ENCODE peak calls at places on chromosomes 1 and 21, in six cellular contexts. E is uterus; I is activated T-cell treated with anti-CD3 and anti-CD28 coated beads, Interleukin-2, amount 50 U/mL, for 24 hours; J is foreskin fibroblast; K is body of pancreas; A is right cardiac atrium. T is an unnamed sample.

GRCh38 chr1:160624464-160624863 is 22.4 kb downstream of the SLAMF1 start:
- DNase-seq in E (no peak), I (no peak), J (no peak), K (no peak), A (no peak), T (no peak)

GRCh38 chr1:157101196-157101595 is 1.6 kb upstream of the ETV3L start:
- DNase-seq in E (no peak), I (no peak), J (no peak), K (no peak), A (no peak), T (no peak)

GRCh38 chr1:234230414-234230862 is 142.8 kb upstream of the COA6 start:
- DNase-seq in E (no peak), I (no peak), J (no peak), K (peak), A (no peak), T (no peak)

GRCh38 chr1:58409826-58410225 is 136.7 kb downstream of the OMA1 start:
- DNase-seq in E (peak), I (no peak), J (peak), K (no peak), A (no peak), T (no peak)

GRCh38 chr1:116334015-116334547 is 39.0 kb upstream of the ATP1A1 start:
- DNase-seq in E (no peak), I (no peak), J (peak), K (peak), A (peak), T (no peak)

GRCh38 chr1:7427066-7427465 is 344.0 kb upstream of the VAMP3 start:
- DNase-seq in E (no peak), I (no peak), J (no peak), K (no peak), A (no peak), T (no peak)

GRCh38 chr21:46100020-46100419 is 2.1 kb downstream of the COL6A2 start:
- DNase-seq in E (no peak), I (peak), J (no peak), K (no peak), A (no peak), T (no peak)

GRCh38 chr1:20361805-20362381 is 71.2 kb downstream of the VWA5B1 start:
- DNase-seq in E (no peak), I (peak), J (peak), K (peak), A (peak), T (no peak)

T was measured in amniotic stem cell.